ENCODE peak calls at places on chromosomes 5 and 9, in five cellular contexts. One of them, this sample, is unnamed.

GRCh38 chr5:134436523-134437339 is 25.1 kb upstream of the CDKN2AIPNL start:
- DNase-seq in NCI-H774: peak; percentile 67
- DNase-seq in HT1080: peak; percentile 95
- DNase-seq in midbrain: no peak
- DNase-seq in head of caudate nucleus: peak; percentile 57
- DNase-seq in this sample: peak; percentile 62

GRCh38 chr5:91277840-91278239 is 105.3 kb downstream of the ARRDC3 start:
- DNase-seq in midbrain: no peak
- DNase-seq in HT1080: no peak
- DNase-seq in NCI-H774: no peak
- DNase-seq in head of caudate nucleus: no peak
- DNase-seq in this sample: no peak

GRCh38 chr9:92634712-92635605 is 35.0 kb downstream of the IPPK start:
- DNase-seq in NCI-H774: peak; percentile 16
- DNase-seq in midbrain: peak; percentile 74
- DNase-seq in head of caudate nucleus: peak; percentile 82
- DNase-seq in HT1080: peak; percentile 57
- DNase-seq in this sample: peak; percentile 54

GRCh38 chr5:82277613-82277986 is 554 bp downstream of the RPS23 start:
- DNase-seq in NCI-H774: no peak
- DNase-seq in midbrain: no peak
- DNase-seq in HT1080: no peak
- DNase-seq in head of caudate nucleus: no peak
- DNase-seq in this sample: no peak

GRCh38 chr9:101737705-101738565 is 512 bp downstream of the GRIN3A start:
- DNase-seq in midbrain: peak; percentile 5
- DNase-seq in head of caudate nucleus: peak; percentile 15
- DNase-seq in NCI-H774: peak; percentile 34
- DNase-seq in HT1080: no peak
- DNase-seq in this sample: no peak

GRCh38 chr5:173920866-173921265 is 32.7 kb downstream of the CPEB4 start:
- DNase-seq in HT1080: no peak
- DNase-seq in head of caudate nucleus: no peak
- DNase-seq in NCI-H774: no peak
- DNase-seq in midbrain: no peak
- DNase-seq in this sample: no peak

GRCh38 chr9:85056203-85056572 is 386.7 kb downstream of the NTRK2 start:
- DNase-seq in NCI-H774: no peak
- DNase-seq in HT1080: no peak
- DNase-seq in head of caudate nucleus: no peak
- DNase-seq in midbrain: no peak
- DNase-seq in this sample: no peak

GRCh38 chr5:116084231-116084630 is 594 bp upstream of the COMMD10 start:
- DNase-seq in midbrain: peak; percentile 5
- DNase-seq in head of caudate nucleus: peak; percentile 26
- DNase-seq in NCI-H774: peak; percentile 2
- DNase-seq in HT1080: peak; percentile 38
- DNase-seq in this sample: peak; percentile 26

GRCh38 chr9:136740971-136741884 is 1.5 kb downstream of the LCN10 start:
- DNase-seq in HT1080: no peak
- DNase-seq in NCI-H774: no peak
- DNase-seq in head of caudate nucleus: peak; percentile 43
- DNase-seq in midbrain: no peak
- DNase-seq in this sample: no peak

GRCh38 chr5:107247427-107247826 is 423.3 kb downstream of the EFNA5 start:
- DNase-seq in HT1080: peak; percentile 44
- DNase-seq in head of caudate nucleus: no peak
- DNase-seq in NCI-H774: no peak
- DNase-seq in midbrain: no peak
- DNase-seq in this sample: no peak

GRCh38 chr5:102855684-102856373 is 100.7 kb downstream of the PAM start:
- DNase-seq in midbrain: no peak
- DNase-seq in NCI-H774: no peak
- DNase-seq in head of caudate nucleus: no peak
- DNase-seq in HT1080: no peak
- DNase-seq in this sample: no peak

GRCh38 chr5:72841756-72842535 is 25.5 kb downstream of the TNPO1 start:
- DNase-seq in midbrain: no peak
- DNase-seq in head of caudate nucleus: no peak
- DNase-seq in HT1080: no peak
- DNase-seq in NCI-H774: no peak
- DNase-seq in this sample: no peak

GRCh38 chr5:513216-514100 is 10.8 kb downstream of the SLC9A3 start:
- DNase-seq in midbrain: no peak
- DNase-seq in NCI-H774: no peak
- DNase-seq in HT1080: no peak
- DNase-seq in head of caudate nucleus: no peak
- DNase-seq in this sample: no peak

GRCh38 chr5:142059304-142059940 is 46.6 kb upstream of the GNPDA1 start:
- DNase-seq in NCI-H774: no peak
- DNase-seq in HT1080: no peak
- DNase-seq in midbrain: peak; percentile 30
- DNase-seq in head of caudate nucleus: no peak
- DNase-seq in this sample: no peak

GRCh38 chr9:88184986-88185385 is 46.7 kb upstream of the SPATA31C2 start:
- DNase-seq in HT1080: no peak
- DNase-seq in midbrain: no peak
- DNase-seq in head of caudate nucleus: no peak
- DNase-seq in NCI-H774: no peak
- DNase-seq in this sample: no peak

GRCh38 chr5:173716058-173716682 is 99.7 kb upstream of the BOD1 start:
- DNase-seq in NCI-H774: no peak
- DNase-seq in midbrain: no peak
- DNase-seq in HT1080: no peak
- DNase-seq in head of caudate nucleus: no peak
- DNase-seq in this sample: no peak

GRCh38 chr5:54709096-54709495 is 191.5 kb downstream of the SNX18 start:
- DNase-seq in midbrain: no peak
- DNase-seq in NCI-H774: no peak
- DNase-seq in head of caudate nucleus: no peak
- DNase-seq in HT1080: no peak
- DNase-seq in this sample: no peak

GRCh38 chr5:37088041-37088440 is 161.1 kb downstream of the CPLANE1 start:
- DNase-seq in NCI-H774: no peak
- DNase-seq in head of caudate nucleus: no peak
- DNase-seq in HT1080: no peak
- DNase-seq in midbrain: no peak
- DNase-seq in this sample: no peak

GRCh38 chr5:60686164-60686563 is 13.8 kb downstream of the DEPDC1B start:
- DNase-seq in HT1080: no peak
- DNase-seq in NCI-H774: no peak
- DNase-seq in head of caudate nucleus: no peak
- DNase-seq in midbrain: no peak
- DNase-seq in this sample: no peak

GRCh38 chr9:88092699-88093359 is 45.4 kb downstream of the SPATA31C2 start:
- DNase-seq in HT1080: no peak
- DNase-seq in head of caudate nucleus: peak; percentile 17
- DNase-seq in NCI-H774: no peak
- DNase-seq in midbrain: no peak
- DNase-seq in this sample: no peak

GRCh38 chr5:176735383-176736265 is 74.7 kb upstream of the UNC5A start:
- DNase-seq in HT1080: no peak
- DNase-seq in NCI-H774: no peak
- DNase-seq in midbrain: no peak
- DNase-seq in head of caudate nucleus: peak; percentile 17
- DNase-seq in this sample: no peak

GRCh38 chr5:134145061-134145757 is 30.7 kb downstream of the TCF7 start:
- DNase-seq in HT1080: no peak
- DNase-seq in midbrain: no peak
- DNase-seq in NCI-H774: no peak
- DNase-seq in head of caudate nucleus: no peak
- DNase-seq in this sample: no peak

GRCh38 chr9:97615439-97616072 is 17.6 kb downstream of the TSTD2 start:
- DNase-seq in HT1080: peak; percentile 44
- DNase-seq in head of caudate nucleus: peak; percentile 78
- DNase-seq in midbrain: peak; percentile 78
- DNase-seq in NCI-H774: peak; percentile 38
- DNase-seq in this sample: peak; percentile 78

GRCh38 chr5:960551-960950 is 48.1 kb upstream of the NKD2 start:
- DNase-seq in head of caudate nucleus: no peak
- DNase-seq in NCI-H774: no peak
- DNase-seq in HT1080: no peak
- DNase-seq in midbrain: no peak
- DNase-seq in this sample: no peak

GRCh38 chr9:105262497-105262896 is 18.0 kb downstream of the SLC44A1 start:
- DNase-seq in head of caudate nucleus: no peak
- DNase-seq in midbrain: no peak
- DNase-seq in HT1080: no peak
- DNase-seq in NCI-H774: no peak
- DNase-seq in this sample: no peak

GRCh38 chr9:121199921-121200320 is 1.7 kb downstream of the RAB14 start:
- DNase-seq in HT1080: no peak
- DNase-seq in NCI-H774: no peak
- DNase-seq in head of caudate nucleus: no peak
- DNase-seq in midbrain: no peak
- DNase-seq in this sample: no peak

GRCh38 chr5:137310051-137310730 is 188.9 kb downstream of the SPOCK1 start:
- DNase-seq in NCI-H774: no peak
- DNase-seq in midbrain: no peak
- DNase-seq in HT1080: peak; percentile 92
- DNase-seq in head of caudate nucleus: no peak
- DNase-seq in this sample: no peak

GRCh38 chr5:67510204-67510603 is 313.6 kb upstream of the CD180 start:
- DNase-seq in midbrain: no peak
- DNase-seq in HT1080: peak; percentile 36
- DNase-seq in NCI-H774: no peak
- DNase-seq in head of caudate nucleus: no peak
- DNase-seq in this sample: no peak

GRCh38 chr9:127397722-127398647 is 1.0 kb downstream of the SLC2A8 start:
- DNase-seq in midbrain: peak; percentile 16
- DNase-seq in NCI-H774: no peak
- DNase-seq in head of caudate nucleus: peak; percentile 51
- DNase-seq in HT1080: no peak
- DNase-seq in this sample: no peak

GRCh38 chr9:135951889-135952663 is 9.1 kb downstream of the UBAC1 start:
- DNase-seq in NCI-H774: no peak
- DNase-seq in head of caudate nucleus: no peak
- DNase-seq in HT1080: peak; percentile 93
- DNase-seq in midbrain: no peak
- DNase-seq in this sample: no peak

GRCh38 chr5:74212336-74212735 is 428.2 kb downstream of the ENC1 start:
- DNase-seq in NCI-H774: peak; percentile 19
- DNase-seq in midbrain: no peak
- DNase-seq in HT1080: peak; percentile 55
- DNase-seq in head of caudate nucleus: no peak
- DNase-seq in this sample: no peak

GRCh38 chr9:114047717-114048116 is 30.4 kb downstream of the AMBP start:
- DNase-seq in midbrain: no peak
- DNase-seq in HT1080: no peak
- DNase-seq in head of caudate nucleus: no peak
- DNase-seq in NCI-H774: no peak
- DNase-seq in this sample: no peak